ENCODE peak calls at places on chromosome 13, in six cellular contexts. K is H1; P is heart right ventricle; Z is EH; R is stimulated activated CD4-positive, alpha-beta T cell treated with anti-CD3 and anti-CD28 coated beads, Interleukin-12 subunit alpha, Interleukin-12 subunit beta, amount 100 ng/mL, for 24 hours; J is astrocyte of the cerebellum. X is an unnamed sample.

GRCh38 chr13:90906554-90906953 is 440.9 kb upstream of the MIR17HG start:
- DNase-seq in K (no peak), P (no peak), Z (no peak), R (no peak), J (no peak), X (no peak)

GRCh38 chr13:73902847-73903246 is 231.4 kb downstream of the KLF12 start:
- DNase-seq in K (no peak), P (no peak), Z (no peak), R (no peak), J (no peak), X (no peak)

GRCh38 chr13:35765387-35765786 is 288.9 kb upstream of the MAB21L1 start:
- DNase-seq in K (no peak), P (no peak), Z (no peak), R (no peak), J (no peak), X (no peak)

GRCh38 chr13:27016871-27017270 is 154.7 kb downstream of the USP12 start:
- DNase-seq in K (no peak), P (no peak), Z (no peak), R (no peak), J (no peak), X (no peak)

GRCh38 chr13:23488442-23488841 is 54.9 kb upstream of the SACS start:
- DNase-seq in K (no peak), P (no peak), Z (peak), R (no peak), J (no peak), X (no peak)

GRCh38 chr13:61600360-61601033 is 184.8 kb upstream of the PCDH20 start:
- DNase-seq in K (no peak), P (no peak), Z (no peak), R (no peak), J (no peak), X (no peak)

GRCh38 chr13:113058988-113059850 is 46.4 kb upstream of the F7 start:
- DNase-seq in K (no peak), P (peak), Z (no peak), R (no peak), J (no peak), X (no peak)

GRCh38 chr13:32246468-32246867 is 68.7 kb downstream of the ZAR1L start:
- DNase-seq in K (peak), P (peak), Z (peak), R (no peak), J (peak), X (peak)

GRCh38 chr13:30125422-30126073 is 181.8 kb downstream of the KATNAL1 start:
- DNase-seq in K (no peak), P (no peak), Z (peak), R (no peak), J (peak), X (peak)

GRCh38 chr13:87208636-87209035 is 462.5 kb upstream of the SLITRK5 start:
- DNase-seq in K (no peak), P (no peak), Z (no peak), R (no peak), J (no peak), X (no peak)

GRCh38 chr13:27302643-27303262 is 32.1 kb downstream of the RASL11A start:
- DNase-seq in K (no peak), P (no peak), Z (no peak), R (no peak), J (no peak), X (no peak)

GRCh38 chr13:87671031-87671823 is at the start of gene SLITRK5:
- DNase-seq in K (no peak), P (peak), Z (peak), R (peak), J (peak), X (no peak)

GRCh38 chr13:30477346-30478235 is 11.9 kb upstream of the HMGB1 start:
- DNase-seq in K (no peak), P (no peak), Z (no peak), R (no peak), J (no peak), X (no peak)

GRCh38 chr13:62119739-62120700 is 704.4 kb upstream of the PCDH20 start:
- DNase-seq in K (no peak), P (no peak), Z (peak), R (no peak), J (peak), X (no peak)

GRCh38 chr13:48304132-48304876 is 753 bp downstream of the RB1 start:
- DNase-seq in K (no peak), P (peak), Z (peak), R (no peak), J (peak), X (no peak)

GRCh38 chr13:77620138-77620537 is 77.3 kb upstream of the SLAIN1 start:
- DNase-seq in K (no peak), P (no peak), Z (no peak), R (no peak), J (no peak), X (no peak)

GRCh38 chr13:43132228-43132627 is 108.8 kb downstream of the DNAJC15 start:
- DNase-seq in K (peak), P (no peak), Z (peak), R (no peak), J (no peak), X (peak)

GRCh38 chr13:102141625-102142472 is 260.0 kb downstream of the FGF14 start:
- DNase-seq in K (no peak), P (no peak), Z (peak), R (no peak), J (peak), X (peak)

GRCh38 chr13:60001892-60002291 is 161.8 kb downstream of the DIAPH3 start:
- DNase-seq in K (no peak), P (no peak), Z (no peak), R (no peak), J (no peak), X (no peak)

GRCh38 chr13:51252954-51253531 is 30.8 kb downstream of the FAM124A start:
- DNase-seq in K (no peak), P (no peak), Z (no peak), R (no peak), J (no peak), X (no peak)

GRCh38 chr13:41700790-41701310 is 243.5 kb downstream of the RGCC start:
- DNase-seq in K (no peak), P (no peak), Z (peak), R (no peak), J (peak), X (peak)

GRCh38 chr13:20873348-20873747 is 29.2 kb downstream of the XPO4 start:
- DNase-seq in K (no peak), P (no peak), Z (peak), R (no peak), J (peak), X (no peak)

GRCh38 chr13:97307882-97308624 is 85.9 kb downstream of the MBNL2 start:
- DNase-seq in K (no peak), P (peak), Z (peak), R (no peak), J (peak), X (no peak)

GRCh38 chr13:98293570-98294142 is 116.6 kb upstream of the RNF113B start:
- DNase-seq in K (no peak), P (no peak), Z (peak), R (no peak), J (peak), X (no peak)

GRCh38 chr13:45207319-45207718 is 6.5 kb upstream of the KCTD4 start:
- DNase-seq in K (no peak), P (no peak), Z (no peak), R (no peak), J (no peak), X (no peak)

GRCh38 chr13:102694944-102695343 is at the start of gene METTL21C:
- DNase-seq in K (no peak), P (no peak), Z (no peak), R (no peak), J (no peak), X (no peak)

GRCh38 chr13:32378012-32378411 is 49.9 kb downstream of the N4BP2L1 start:
- DNase-seq in K (no peak), P (no peak), Z (no peak), R (no peak), J (no peak), X (no peak)

GRCh38 chr13:113410472-113411201 is 42.7 kb downstream of the ADPRHL1 start:
- DNase-seq in K (no peak), P (no peak), Z (peak), R (no peak), J (peak), X (peak)

GRCh38 chr13:27036236-27036981 is 135.2 kb downstream of the USP12 start:
- DNase-seq in K (no peak), P (no peak), Z (peak), R (no peak), J (no peak), X (peak)

GRCh38 chr13:112248406-112248760 is 127.8 kb upstream of the SPACA7 start:
- DNase-seq in K (no peak), P (no peak), Z (no peak), R (no peak), J (no peak), X (no peak)

GRCh38 chr13:113397606-113398425 is 33.9 kb upstream of the GRTP1 start:
- DNase-seq in K (no peak), P (no peak), Z (no peak), R (no peak), J (no peak), X (no peak)

GRCh38 chr13:98405690-98406344 is 171.1 kb downstream of the STK24 start:
- DNase-seq in K (no peak), P (no peak), Z (no peak), R (no peak), J (no peak), X (no peak)

X was measured in fibroblast of the conjunctiva.